ENCODE peak calls at places on chromosomes 2 and 18, in four cellular contexts. U, R, G and H are unnamed samples.

GRCh38 chr2:33236457-33236856 is 240.0 kb upstream of the RASGRP3 start:
- DNase-seq in U (no peak), R (no peak), G (no peak), H (no peak)

GRCh38 chr2:45406626-45407025 is 204.4 kb downstream of the SRBD1 start:
- DNase-seq in U (no peak), R (no peak), G (no peak), H (no peak)

GRCh38 chr2:188046437-188046836 is 245.2 kb upstream of the GULP1 start:
- DNase-seq in U (no peak), R (no peak), G (no peak), H (no peak)

GRCh38 chr2:1314254-1314653 is 99.0 kb upstream of the TPO start:
- DNase-seq in U (no peak), R (no peak), G (no peak), H (no peak)

GRCh38 chr2:121038831-121039230 is 246.2 kb downstream of the TFCP2L1 start:
- DNase-seq in U (no peak), R (no peak), G (no peak), H (no peak)

GRCh38 chr2:174951746-174952145 is 53.4 kb downstream of the CHN1 start:
- DNase-seq in U (no peak), R (no peak), G (no peak), H (no peak)

GRCh38 chr2:75787532-75788132 is 76.9 kb upstream of the GCFC2 start:
- DNase-seq in U (no peak), R (no peak), G (no peak), H (no peak)

GRCh38 chr2:199943373-199943772 is 11.9 kb downstream of the TYW5 start:
- DNase-seq in U (no peak), R (no peak), G (no peak), H (no peak)

GRCh38 chr2:236215761-236216333 is 47.7 kb upstream of the GBX2 start:
- DNase-seq in U (no peak), R (no peak), G (no peak), H (no peak)

GRCh38 chr2:222440670-222441422 is 16.5 kb downstream of the SGPP2 start:
- DNase-seq in U (no peak), R (no peak), G (no peak), H (no peak)

GRCh38 chr18:26090130-26091046 is at the start of gene SS18:
- DNase-seq in U (peak), R (peak), G (peak), H (peak)

GRCh38 chr18:46010050-46010449 is 42.9 kb upstream of the EPG5 start:
- DNase-seq in U (no peak), R (no peak), G (no peak), H (no peak)

GRCh38 chr18:76394780-76395476 is 100.1 kb downstream of the ZNF516 start:
- DNase-seq in U (no peak), R (no peak), G (no peak), H (no peak)

GRCh38 chr18:13611616-13612110 is 114.7 kb downstream of the FAM210A start:
- DNase-seq in U (no peak), R (no peak), G (no peak), H (no peak)

GRCh38 chr2:27000995-27001394 is 30.6 kb downstream of the MAPRE3 start:
- DNase-seq in U (no peak), R (no peak), G (no peak), H (no peak)

GRCh38 chr18:13629841-13630747 is 96.3 kb downstream of the FAM210A start:
- DNase-seq in U (peak), R (peak), G (peak), H (peak)

GRCh38 chr18:5197032-5197434 is at the start of gene AKAIN1:
- DNase-seq in U (no peak), R (no peak), G (no peak), H (peak)

GRCh38 chr2:213451542-213452256 is 167.4 kb downstream of the SPAG16 start:
- DNase-seq in U (no peak), R (no peak), G (no peak), H (no peak)

GRCh38 chr2:94986392-94986963 is 39.0 kb upstream of the MAL start:
- DNase-seq in U (no peak), R (peak), G (peak), H (peak)